ENCODE peak calls at places on chromosomes 6 and 20, in eight cellular contexts. G is sigmoid colon, I is bronchial epithelial cell, P is breast epithelium, L is lower lobe of right lung, J is brain microvascular endothelial cell, O is GM20000, A is astrocyte of the spinal cord. M is an unnamed sample.

GRCh38 chr6:133436652-133437051 is 195.5 kb downstream of the EYA4 start:
- DNase-seq in G (no peak), I (peak), P (no peak), L (no peak), J (no peak), O (no peak), A (no peak), M (no peak)

GRCh38 chr6:18155273-18155863 is at the start of gene KDM1B:
- DNase-seq in G (peak), I (peak), P (no peak), L (peak), J (peak), O (peak), A (peak), M (peak)

GRCh38 chr6:163338671-163339405 is 75.7 kb upstream of the QKI start:
- DNase-seq in G (no peak), I (peak), P (no peak), L (no peak), J (peak), O (no peak), A (peak), M (no peak)

GRCh38 chr20:64057628-64058498 is 5.1 kb upstream of the TCEA2 start:
- DNase-seq in G (peak), I (peak), P (peak), L (peak), J (peak), O (peak), A (peak), M (no peak)

GRCh38 chr6:16766043-16766521 is 4.8 kb upstream of the ATXN1 start:
- DNase-seq in G (no peak), I (peak), P (no peak), L (no peak), J (peak), O (peak), A (peak), M (peak)

GRCh38 chr20:24776755-24777271 is 172.3 kb upstream of the CST7 start:
- DNase-seq in G (peak), I (no peak), P (peak), L (no peak), J (no peak), O (no peak), A (no peak), M (no peak)

GRCh38 chr6:108876929-108877775 is 28.9 kb downstream of the ARMC2 start:
- DNase-seq in G (peak), I (no peak), P (no peak), L (peak), J (peak), O (no peak), A (peak), M (peak)

GRCh38 chr6:18585032-18585573 is 198.0 kb downstream of the RNF144B start:
- DNase-seq in G (no peak), I (peak), P (no peak), L (no peak), J (peak), O (no peak), A (peak), M (peak)

GRCh38 chr20:15619816-15620215 is 953.4 kb downstream of the KIF16B start:
- DNase-seq in G (no peak), I (no peak), P (no peak), L (no peak), J (no peak), O (no peak), A (no peak), M (no peak)

GRCh38 chr6:97195117-97195516 is 87.9 kb downstream of the MMS22L start:
- DNase-seq in G (no peak), I (no peak), P (no peak), L (no peak), J (peak), O (no peak), A (peak), M (no peak)

GRCh38 chr20:313948-314347 is 11.4 kb upstream of the SOX12 start:
- DNase-seq in G (no peak), I (peak), P (no peak), L (no peak), J (peak), O (no peak), A (peak), M (no peak)

GRCh38 chr6:39892490-39893129 is 41.7 kb downstream of the MOCS1 start:
- DNase-seq in G (no peak), I (peak), P (no peak), L (peak), J (peak), O (peak), A (peak), M (peak)

GRCh38 chr20:2603816-2604505 is 48.5 kb upstream of the NOP56 start:
- DNase-seq in G (no peak), I (no peak), P (no peak), L (no peak), J (no peak), O (no peak), A (no peak), M (no peak)

GRCh38 chr20:62860924-62861691 is 514 bp downstream of the TCFL5 start:
- DNase-seq in G (no peak), I (no peak), P (peak), L (no peak), J (no peak), O (no peak), A (no peak), M (no peak)

GRCh38 chr20:58647162-58647813 is 3.8 kb upstream of the STX16 start:
- DNase-seq in G (peak), I (no peak), P (no peak), L (no peak), J (no peak), O (no peak), A (no peak), M (no peak)

GRCh38 chr6:105087571-105088211 is 92.1 kb downstream of the POPDC3 start:
- DNase-seq in G (no peak), I (peak), P (no peak), L (no peak), J (peak), O (peak), A (peak), M (peak)

GRCh38 chr6:33116881-33117711 is 41.3 kb downstream of the HLA-DPB1 start:
- DNase-seq in G (no peak), I (no peak), P (no peak), L (no peak), J (no peak), O (no peak), A (no peak), M (no peak)

GRCh38 chr6:41199427-41200246 is 1.3 kb downstream of the TREML2 start:
- DNase-seq in G (no peak), I (no peak), P (no peak), L (no peak), J (no peak), O (peak), A (no peak), M (no peak)

GRCh38 chr6:74137910-74138309 is 441.9 kb downstream of the CD109 start:
- DNase-seq in G (no peak), I (peak), P (no peak), L (no peak), J (peak), O (no peak), A (peak), M (peak)

GRCh38 chr6:14450133-14451040 is 332.8 kb downstream of the CD83 start:
- DNase-seq in G (no peak), I (peak), P (no peak), L (no peak), J (no peak), O (no peak), A (no peak), M (no peak)

GRCh38 chr6:142118926-142119325 is 13.8 kb upstream of the GJE1 start:
- DNase-seq in G (no peak), I (peak), P (no peak), L (no peak), J (peak), O (no peak), A (no peak), M (no peak)

GRCh38 chr6:31125586-31126363 is 5.5 kb upstream of the CDSN start:
- DNase-seq in G (no peak), I (peak), P (no peak), L (no peak), J (peak), O (no peak), A (peak), M (no peak)

GRCh38 chr20:43363506-43363905 is 94.2 kb upstream of the SRSF6 start:
- DNase-seq in G (no peak), I (no peak), P (no peak), L (no peak), J (no peak), O (no peak), A (no peak), M (no peak)

GRCh38 chr20:38878798-38879197 is 47.4 kb upstream of the FAM83D start:
- DNase-seq in G (no peak), I (peak), P (no peak), L (no peak), J (peak), O (no peak), A (peak), M (no peak)

GRCh38 chr6:89026151-89026550 is 54.4 kb upstream of the PNRC1 start:
- DNase-seq in G (no peak), I (no peak), P (no peak), L (no peak), J (no peak), O (no peak), A (no peak), M (no peak)

GRCh38 chr6:25882066-25882496 is 8.0 kb upstream of the SLC17A3 start:
- DNase-seq in G (no peak), I (no peak), P (no peak), L (peak), J (no peak), O (no peak), A (no peak), M (no peak)

GRCh38 chr6:143167224-143167623 is 106.5 kb downstream of the AIG1 start:
- DNase-seq in G (no peak), I (peak), P (no peak), L (no peak), J (no peak), O (no peak), A (no peak), M (no peak)

GRCh38 chr20:35271073-35271882 is 6.6 kb downstream of the MMP24OS start:
- DNase-seq in G (no peak), I (no peak), P (no peak), L (no peak), J (no peak), O (no peak), A (no peak), M (no peak)

GRCh38 chr6:71724456-71725180 is 161.7 kb upstream of the RIMS1 start:
- DNase-seq in G (no peak), I (no peak), P (no peak), L (no peak), J (no peak), O (no peak), A (no peak), M (no peak)

GRCh38 chr20:45432294-45432693 is 16.4 kb downstream of the PIGT start:
- DNase-seq in G (no peak), I (no peak), P (no peak), L (no peak), J (no peak), O (peak), A (no peak), M (no peak)

GRCh38 chr6:154457046-154457713 is 53.3 kb downstream of the CNKSR3 start:
- DNase-seq in G (no peak), I (peak), P (no peak), L (no peak), J (peak), O (no peak), A (peak), M (no peak)

GRCh38 chr6:161393292-161393691 is 119.4 kb upstream of the AGPAT4 start:
- DNase-seq in G (no peak), I (no peak), P (no peak), L (no peak), J (no peak), O (no peak), A (no peak), M (no peak)

DNA sequence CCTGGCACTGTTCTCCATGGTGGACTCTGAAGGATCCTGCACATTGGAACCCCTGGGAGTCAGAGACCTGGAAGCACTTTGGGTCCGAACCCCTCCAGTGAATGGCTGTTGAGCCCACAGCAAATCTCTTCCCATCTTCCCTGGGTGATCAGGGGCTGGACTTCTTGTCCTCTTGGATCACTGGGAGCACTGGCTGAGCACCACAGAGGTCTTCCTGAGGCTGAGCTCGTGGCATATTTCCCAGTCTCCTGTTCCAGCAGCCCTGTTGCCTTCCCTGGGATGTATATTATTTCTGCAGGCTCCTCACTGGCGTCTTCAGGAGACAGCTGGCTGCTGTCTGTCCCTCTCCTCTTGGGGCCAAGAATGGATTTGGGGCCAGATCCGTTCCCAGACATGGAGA is 43.3 kb downstream of the PTK7 start:
- DNase-seq in G (no peak), I (no peak), P (no peak), L (no peak), J (no peak), O (no peak), A (no peak), M (no peak)
- TF ChIP-seq CTCF in G (no peak), I (no peak), P (no peak), L (no peak), J (no peak), O (no peak), A (no peak), M (no peak)

GRCh38 chr6:5898563-5898962 is 108.2 kb downstream of the NRN1 start:
- DNase-seq in G (no peak), I (no peak), P (no peak), L (no peak), J (no peak), O (no peak), A (no peak), M (no peak)
- TF ChIP-seq CTCF in G (no peak), I (no peak), P (no peak), L (no peak), J (no peak), O (peak), A (no peak), M (no peak)

GRCh38 chr20:60808003-60808402 is 444.1 kb upstream of the CDH4 start:
- DNase-seq in G (no peak), I (no peak), P (no peak), L (no peak), J (no peak), O (no peak), A (no peak), M (no peak)

GRCh38 chr20:60803335-60804070 is 448.6 kb upstream of the CDH4 start:
- DNase-seq in G (no peak), I (no peak), P (no peak), L (no peak), J (no peak), O (no peak), A (no peak), M (no peak)

GRCh38 chr20:60804918-60805631 is 447.0 kb upstream of the CDH4 start:
- DNase-seq in G (no peak), I (no peak), P (no peak), L (no peak), J (no peak), O (no peak), A (no peak), M (no peak)

GRCh38 chr20:60806824-60807223 is 445.2 kb upstream of the CDH4 start:
- DNase-seq in G (no peak), I (no peak), P (no peak), L (no peak), J (no peak), O (no peak), A (no peak), M (no peak)

DNA sequence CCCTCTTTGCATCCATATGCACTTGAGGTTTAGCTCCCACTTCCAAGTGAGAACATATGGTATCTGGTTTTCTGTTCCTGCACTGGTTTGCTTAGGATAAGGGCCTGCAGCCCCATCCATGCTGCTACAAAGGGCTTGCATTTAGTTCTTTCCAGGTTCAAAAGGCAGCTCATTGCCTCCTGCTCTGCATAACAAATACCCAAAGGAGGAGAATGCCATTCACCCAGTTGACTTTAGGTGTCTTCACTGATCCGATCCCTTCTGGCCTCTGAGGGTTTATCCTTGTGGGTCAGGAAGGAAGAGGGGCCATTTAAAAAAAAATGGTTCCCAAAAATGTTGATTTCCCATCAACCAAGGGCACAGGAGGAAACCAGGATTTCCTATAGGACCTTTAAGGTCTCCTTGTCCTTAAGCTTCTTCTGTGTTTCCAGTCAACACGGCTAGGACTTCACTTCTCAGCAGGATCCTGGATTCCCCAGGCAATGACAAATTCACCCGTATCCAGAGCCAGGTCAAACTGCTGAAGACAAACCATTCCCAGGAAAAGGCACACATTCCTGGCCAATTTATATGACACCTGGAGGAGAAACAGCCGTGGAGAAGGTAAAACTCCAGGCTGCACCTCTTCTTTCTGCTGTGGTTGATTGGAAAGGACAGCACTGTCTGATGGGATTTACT is 447.7 kb upstream of the CDH4 start:
- DNase-seq in G (no peak), I (no peak), P (no peak), L (no peak), J (no peak), O (no peak), A (no peak), M (no peak)
- TF ChIP-seq CTCF in G (no peak), I (no peak), P (no peak), L (no peak), J (no peak), O (no peak), A (no peak), M (no peak)

GRCh38 chr6:53107091-53107490 is 41.5 kb downstream of the GCM1 start:
- DNase-seq in G (no peak), I (peak), P (no peak), L (no peak), J (no peak), O (no peak), A (peak), M (no peak)

GRCh38 chr6:53104916-53105315 is 39.7 kb downstream of the FBXO9 start:
- DNase-seq in G (no peak), I (no peak), P (no peak), L (no peak), J (no peak), O (no peak), A (no peak), M (no peak)

GRCh38 chr6:53100561-53100960 is 35.4 kb downstream of the FBXO9 start:
- DNase-seq in G (no peak), I (no peak), P (no peak), L (no peak), J (no peak), O (no peak), A (no peak), M (no peak)

GRCh38 chr6:53101006-53101405 is 35.8 kb downstream of the FBXO9 start:
- DNase-seq in G (no peak), I (no peak), P (no peak), L (no peak), J (no peak), O (no peak), A (no peak), M (no peak)

DNA sequence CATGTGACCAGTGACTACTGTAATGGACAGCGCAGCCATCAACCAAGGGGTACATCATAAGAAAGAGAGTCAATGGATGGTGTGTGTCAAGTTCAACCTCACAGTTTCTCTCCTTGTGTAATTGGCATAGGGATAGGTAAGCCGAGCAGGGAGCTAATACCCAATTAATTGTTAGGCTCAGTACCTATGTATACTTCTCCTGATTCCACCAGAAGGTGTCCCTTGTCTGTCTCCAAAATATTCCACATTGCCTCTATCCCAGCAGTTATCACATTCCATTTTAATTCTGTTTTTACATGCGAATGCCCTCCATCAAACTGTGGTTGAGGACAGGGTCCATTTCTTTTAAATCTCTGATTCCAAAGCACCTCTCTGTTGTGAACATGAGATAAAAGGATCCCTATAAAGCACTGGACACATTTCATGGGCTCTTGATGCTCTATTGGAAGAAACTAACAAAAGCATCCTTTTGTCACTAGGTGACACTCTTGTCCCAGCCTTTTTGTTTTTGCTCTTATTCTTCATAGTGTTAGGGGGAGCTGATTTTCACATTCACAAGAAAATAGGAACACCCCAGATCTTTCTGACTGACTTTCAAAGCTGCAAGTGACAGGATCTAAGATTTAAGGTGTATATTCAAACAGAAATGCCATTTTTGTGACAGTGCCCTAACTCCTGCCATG is 38.9 kb downstream of the FBXO9 start:
- DNase-seq in G (no peak), I (peak), P (no peak), L (no peak), J (no peak), O (no peak), A (peak), M (no peak)
- TF ChIP-seq CTCF in G (peak), I (peak), P (no peak), L (no peak), J (no peak), O (no peak), A (peak), M (no peak)

GRCh38 chr6:35359744-35360348 is 17.5 kb downstream of the PPARD start:
- DNase-seq in G (peak), I (peak), P (no peak), L (no peak), J (peak), O (no peak), A (peak), M (no peak)
- TF ChIP-seq CTCF in G (no peak), I (no peak), P (no peak), L (no peak), J (no peak), O (no peak), A (no peak), M (no peak)

DNA sequence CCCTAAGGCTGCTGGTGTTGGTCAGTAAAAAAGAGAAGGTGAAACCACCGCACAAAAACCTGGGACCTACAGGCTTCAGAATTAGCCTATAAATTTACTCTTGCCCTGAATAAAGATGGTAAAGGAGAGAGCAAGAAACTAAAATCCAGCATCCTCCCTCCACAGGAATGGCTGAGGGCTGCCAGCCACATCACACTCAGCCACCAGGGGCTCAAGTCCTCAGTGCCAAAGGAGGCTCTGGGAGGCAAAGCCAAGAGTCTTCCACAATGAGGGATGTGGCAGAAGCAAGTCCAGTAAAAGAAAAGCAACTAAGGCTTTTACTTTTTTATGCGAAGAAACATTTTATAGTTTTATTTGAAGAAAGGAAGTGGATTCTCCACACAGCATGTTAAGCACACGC is 219.5 kb upstream of the SSTR4 start:
- DNase-seq in G (no peak), I (no peak), P (no peak), L (no peak), J (no peak), O (no peak), A (no peak), M (no peak)
- TF ChIP-seq CTCF in G (no peak), I (peak), P (no peak), L (peak), J (peak), O (no peak), A (no peak), M (no peak)

M was measured in AG09319.